ENCODE peak calls at places on chromosomes 2 and 18, in four cellular contexts. T, J, Z and M are unnamed samples. For H3K4me1, the result is how much of the 10 kb centered on the place peaks cover.

GRCh38 chr2:48600917-48601316 is 16.7 kb upstream of the GTF2A1L start:
- DNase-seq in Z (no peak), J (no peak), T (no peak), M (no peak)

GRCh38 chr2:66839551-66840320 is 404.8 kb downstream of the MEIS1 start:
- DNase-seq in T (no peak), Z (no peak), J (no peak), M (no peak)

GRCh38 chr2:148887349-148888002 is 12.4 kb downstream of the KIF5C start:
- DNase-seq in Z (no peak), J (no peak), T (no peak), M (no peak)

GRCh38 chr2:158828378-158829136 is 33.4 kb downstream of the DAPL1 start:
- DNase-seq in J (no peak), T (no peak), Z (no peak), M (no peak)

GRCh38 chr18:6294119-6294784 is 120.5 kb downstream of the L3MBTL4 start:
- DNase-seq in T (no peak), Z (no peak), J (no peak), M (peak)

GRCh38 chr2:142980246-142981068 is 103.0 kb downstream of the KYNU start:
- DNase-seq in T (no peak), J (no peak), Z (no peak), M (peak)

GRCh38 chr2:135255208-135255607 is 203.1 kb downstream of the RAB3GAP1 start:
- DNase-seq in Z (no peak), J (no peak), T (no peak), M (no peak)

GRCh38 chr2:150528861-150529801 is 41.7 kb upstream of the RND3 start:
- DNase-seq in Z (no peak), J (no peak), T (no peak), M (peak)

GRCh38 chr2:217365656-217366055 is 505.8 kb upstream of the TNP1 start:
- DNase-seq in Z (no peak), J (no peak), T (no peak), M (no peak)

GRCh38 chr2:205585451-205586045 is 96.8 kb upstream of the NRP2 start:
- DNase-seq in T (no peak), Z (no peak), J (no peak), M (no peak)

GRCh38 chr2:119744335-119744939 is 15.3 kb upstream of the PTPN4 start:
- DNase-seq in J (no peak), T (no peak), Z (no peak), M (peak)

GRCh38 chr2:234293973-234294372 is 202.9 kb downstream of the ARL4C start:
- DNase-seq in T (no peak), Z (no peak), J (no peak), M (no peak)

GRCh38 chr2:234290671-234291070 is 206.2 kb downstream of the ARL4C start:
- DNase-seq in T (peak), J (peak), Z (peak), M (peak)

GRCh38 chr2:234292205-234292954 is 204.5 kb downstream of the ARL4C start:
- DNase-seq in Z (peak), T (no peak), J (no peak), M (peak)

GRCh38 chr2:234291765-234292204 is 205.1 kb downstream of the ARL4C start:
- DNase-seq in Z (peak), J (peak), T (peak), M (peak)

GRCh38 chr2:234292955-234293228 is 204.0 kb downstream of the ARL4C start:
- DNase-seq in Z (no peak), J (no peak), T (no peak), M (no peak)
- H3K4me1 ChIP-seq in Z (under half), J (under half), T (under half), M (under half)

GRCh38 chr2:60555066-60555793 is 1.8 kb upstream of the BCL11A start:
- DNase-seq in Z (peak), T (peak), J (peak), M (peak)
- H3K27ac ChIP-seq in Z (peak), T (no peak), J (no peak), M (peak)

DNA sequence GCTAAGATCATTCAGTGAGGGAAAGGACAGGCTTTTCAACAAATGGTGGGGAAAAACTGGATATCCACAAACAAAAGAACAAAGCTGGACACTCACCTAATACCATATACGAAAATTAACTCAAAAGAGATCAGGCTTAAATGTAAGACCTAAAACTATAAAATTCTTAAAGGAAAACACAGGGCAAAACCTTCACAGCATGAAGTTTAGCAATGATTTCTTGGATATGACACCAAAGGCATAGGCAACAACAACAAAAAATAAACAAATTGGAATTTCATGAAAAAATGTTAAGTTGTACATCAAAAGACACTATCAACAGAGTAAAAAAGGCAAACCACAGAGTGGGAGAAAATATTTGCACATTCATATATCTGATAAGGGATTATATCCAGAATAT is 28.3 kb downstream of the PIAS2 start:
- DNase-seq in Z (no peak), T (no peak), J (no peak), M (no peak)
- H3K4me3 ChIP-seq in Z (no peak), T (no peak), J (no peak), M (no peak)

GRCh38 chr2:105809099-105809473 is 64.4 kb downstream of the NCK2 start:
- DNase-seq in Z (no peak), T (no peak), J (no peak), M (no peak)
- H3K4me1 ChIP-seq in Z (under half), T (under half), J (under half), M (under half)

GRCh38 chr2:105325389-105325963 is 4.1 kb downstream of the TGFBRAP1 start:
- DNase-seq in Z (no peak), J (no peak), T (no peak), M (no peak)
- H3K27ac ChIP-seq in Z (no peak), J (no peak), T (no peak), M (no peak)

DNA sequence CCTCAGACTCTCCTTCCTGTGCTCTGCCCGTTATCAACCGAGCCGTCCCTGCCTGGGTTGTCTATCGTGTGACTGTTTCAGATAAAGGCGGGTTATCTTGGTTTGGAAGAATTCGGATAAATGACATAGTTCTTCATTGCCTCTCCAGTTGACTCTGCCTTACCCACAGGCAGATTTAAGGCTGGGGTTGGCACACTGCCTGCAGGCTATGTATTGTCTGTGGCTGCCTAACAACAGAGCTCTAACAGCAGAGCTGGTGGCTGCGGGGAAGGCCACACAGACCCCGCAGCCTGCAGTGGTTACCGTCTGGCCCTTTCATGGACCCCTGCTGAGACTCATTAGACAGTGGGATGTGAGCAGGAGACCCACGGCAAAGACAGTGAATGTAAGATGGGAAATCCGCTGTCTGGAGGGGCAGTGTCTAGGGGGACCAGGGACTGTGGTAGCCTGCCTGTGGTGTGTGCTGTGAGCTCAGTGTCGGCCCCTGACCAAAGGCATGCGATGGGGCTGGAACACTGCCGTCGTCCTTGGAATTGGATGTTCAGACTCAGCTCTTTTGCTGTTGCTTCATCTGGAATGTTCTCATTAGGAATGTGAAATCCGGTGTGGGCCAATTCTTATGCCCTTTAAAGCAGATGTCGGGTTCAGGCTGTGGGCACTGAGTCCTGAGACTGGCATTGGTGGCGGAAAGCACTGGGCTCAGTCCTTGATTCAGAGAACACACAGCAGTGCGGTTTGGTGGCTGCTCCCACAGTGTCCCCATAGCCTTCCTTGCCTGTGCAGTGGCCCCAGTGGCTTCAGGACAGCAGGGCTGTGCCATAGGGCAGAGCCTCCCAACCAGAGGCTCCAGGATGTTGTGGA is 44.5 kb downstream of the SH3RF3 start:
- DNase-seq in T (peak), Z (peak), J (peak), M (no peak)
- H3K4me3 ChIP-seq in T (no peak), Z (no peak), J (no peak), M (no peak)

DNA sequence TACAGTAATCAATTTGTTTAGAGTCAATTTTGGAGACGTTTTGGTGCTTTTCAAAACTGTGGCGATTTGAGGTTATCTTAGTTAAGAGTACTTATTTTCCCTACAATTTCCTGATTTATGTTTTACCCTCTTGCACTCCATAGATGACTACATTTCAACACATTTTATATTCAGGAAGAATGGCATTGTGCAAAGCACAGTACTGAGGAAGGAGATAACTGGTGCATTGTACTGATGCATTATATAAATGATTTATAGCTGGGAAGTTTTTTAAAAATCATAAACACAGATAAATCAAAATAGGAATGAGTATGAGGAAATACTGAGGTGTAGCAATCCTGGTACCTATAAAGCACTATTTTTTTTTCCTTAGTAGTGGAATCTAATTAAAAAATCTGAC is 5.6 kb downstream of the REL start:
- DNase-seq in J (no peak), Z (no peak), T (no peak), M (no peak)
- H3K4me1 ChIP-seq in J (under half), Z (under half), T (under half), M (under half)

DNA sequence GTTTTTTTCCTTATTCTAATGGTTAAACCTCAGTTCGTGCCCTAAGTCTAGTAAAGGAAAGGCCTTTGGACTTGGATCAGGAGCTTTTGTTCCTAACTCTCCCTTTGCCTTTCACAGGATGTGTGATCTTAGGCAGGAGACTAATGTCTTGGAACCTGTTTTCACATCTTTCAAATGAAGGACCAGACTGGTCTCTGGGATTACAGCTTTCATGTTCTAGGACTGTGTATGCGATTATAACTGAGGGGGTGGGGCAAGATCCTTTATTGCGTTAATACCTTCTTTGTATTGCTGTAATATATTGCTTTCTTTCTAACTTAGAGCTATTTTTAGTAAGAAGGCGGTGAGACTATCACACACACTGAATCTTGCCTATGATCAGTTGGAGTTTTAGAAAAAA is 368.1 kb downstream of the RPRM start:
- DNase-seq in J (no peak), Z (no peak), T (no peak), M (no peak)
- H3K27ac ChIP-seq in J (no peak), Z (no peak), T (no peak), M (no peak)

GRCh38 chr2:240917684-240918257 is 11.6 kb downstream of the CROCC2 start:
- DNase-seq in J (peak), Z (peak), T (peak), M (no peak)

GRCh38 chr2:240918258-240919091 is 12.3 kb downstream of the CROCC2 start:
- DNase-seq in T (peak), Z (peak), J (peak), M (no peak)

GRCh38 chr2:240915526-240916335 is 9.6 kb downstream of the CROCC2 start:
- DNase-seq in J (peak), T (peak), Z (no peak), M (no peak)

GRCh38 chr2:240916571-240917008 is 10.5 kb downstream of the CROCC2 start:
- DNase-seq in Z (no peak), J (peak), T (peak), M (no peak)

DNA sequence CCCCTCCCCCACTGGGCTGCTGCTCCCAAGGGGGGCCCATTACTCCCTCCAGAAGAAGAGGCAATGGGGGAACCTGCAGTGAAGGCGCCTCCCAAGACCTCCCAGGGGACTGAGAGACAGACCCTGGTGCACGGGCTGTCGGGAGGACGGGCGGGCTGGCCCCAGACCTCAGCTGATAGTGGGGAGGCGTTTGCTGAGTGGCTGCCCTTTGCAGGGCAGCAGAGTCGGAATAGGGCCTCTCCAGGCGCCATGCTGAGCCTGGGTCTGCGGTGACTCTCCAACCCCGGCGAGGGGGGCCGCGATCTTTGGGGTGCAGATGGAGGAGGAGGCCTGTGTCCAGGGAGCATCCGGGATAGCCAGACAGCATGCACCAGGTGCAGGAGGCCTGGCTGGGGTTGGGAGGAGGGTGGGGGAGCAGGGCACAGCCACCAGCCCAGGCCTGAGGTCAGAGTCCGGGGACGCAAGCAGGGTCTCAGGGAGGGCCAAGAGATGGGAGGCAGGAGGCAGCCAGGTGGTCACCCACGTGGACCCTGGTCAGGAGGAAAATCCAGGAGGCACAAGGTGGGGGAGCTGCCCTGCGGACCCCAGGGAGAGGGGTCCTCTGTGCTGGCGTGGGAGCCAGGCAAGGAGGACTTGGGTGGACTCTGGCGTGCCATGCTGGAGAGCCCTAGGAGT is 11.0 kb downstream of the CROCC2 start:
- DNase-seq in J (peak), Z (peak), T (peak), M (no peak)
- H3K4me3 ChIP-seq in J (no peak), Z (no peak), T (no peak), M (no peak)

GRCh38 chr2:20647211-20647610 is 3.7 kb downstream of the HS1BP3 start:
- DNase-seq in J (no peak), Z (no peak), T (no peak), M (no peak)
- H3K4me1 ChIP-seq in J (under half), Z (under half), T (under half), M (under half)